ENCODE peak calls at places on chromosomes 16 and 17, in six cellular contexts. One of them, this sample, is unnamed.

GRCh38 chr17:7549401-7550055 is 670 bp downstream of the TNFSF12 start:
- DNase-seq in effector CD4-positive, alpha-beta T cell: peak
- DNase-seq in SHP77: no peak
- DNase-seq in HT-29: no peak
- DNase-seq in aorta: peak
- DNase-seq in cardiac muscle cell: no peak
- DNase-seq in this sample: peak

GRCh38 chr17:77723071-77723908 is 235.2 kb upstream of the TNRC6C start:
- DNase-seq in SHP77: peak
- DNase-seq in HT-29: no peak
- DNase-seq in aorta: no peak
- DNase-seq in cardiac muscle cell: no peak
- DNase-seq in effector CD4-positive, alpha-beta T cell: no peak
- DNase-seq in this sample: no peak

GRCh38 chr16:17917316-17918019 is 419.1 kb downstream of the NPIPA8 start:
- DNase-seq in cardiac muscle cell: no peak
- DNase-seq in HT-29: no peak
- DNase-seq in effector CD4-positive, alpha-beta T cell: no peak
- DNase-seq in SHP77: no peak
- DNase-seq in aorta: no peak
- DNase-seq in this sample: no peak

GRCh38 chr17:41553987-41554680 is 17.7 kb downstream of the KRT9 start:
- DNase-seq in cardiac muscle cell: no peak
- DNase-seq in effector CD4-positive, alpha-beta T cell: no peak
- DNase-seq in aorta: no peak
- DNase-seq in HT-29: no peak
- DNase-seq in SHP77: no peak
- DNase-seq in this sample: no peak

GRCh38 chr17:49445561-49445960 is 30.9 kb upstream of the PHB1 start:
- DNase-seq in HT-29: no peak
- DNase-seq in SHP77: no peak
- DNase-seq in aorta: no peak
- DNase-seq in cardiac muscle cell: no peak
- DNase-seq in effector CD4-positive, alpha-beta T cell: no peak
- DNase-seq in this sample: no peak

GRCh38 chr17:66964930-66965800 is 658 bp downstream of the CACNG4 start:
- DNase-seq in aorta: no peak
- DNase-seq in cardiac muscle cell: peak
- DNase-seq in HT-29: peak
- DNase-seq in SHP77: no peak
- DNase-seq in effector CD4-positive, alpha-beta T cell: no peak
- DNase-seq in this sample: no peak

GRCh38 chr17:79864617-79865250 is 25.5 kb upstream of the CBX4 start:
- DNase-seq in effector CD4-positive, alpha-beta T cell: no peak
- DNase-seq in cardiac muscle cell: no peak
- DNase-seq in aorta: peak
- DNase-seq in HT-29: no peak
- DNase-seq in SHP77: no peak
- DNase-seq in this sample: no peak

GRCh38 chr17:35312790-35313711 is 60.4 kb downstream of the SLFN11 start:
- DNase-seq in cardiac muscle cell: peak
- DNase-seq in aorta: peak
- DNase-seq in HT-29: peak
- DNase-seq in effector CD4-positive, alpha-beta T cell: peak
- DNase-seq in SHP77: peak
- DNase-seq in this sample: peak

GRCh38 chr17:79747508-79748295 is 17.0 kb downstream of the ENPP7 start:
- DNase-seq in SHP77: no peak
- DNase-seq in cardiac muscle cell: peak
- DNase-seq in aorta: no peak
- DNase-seq in effector CD4-positive, alpha-beta T cell: no peak
- DNase-seq in HT-29: no peak
- DNase-seq in this sample: no peak

This sample was measured in activated gamma-delta T cell treated with Interleukin-2 at 50 U/mL for 16 hours.